ENCODE peak calls at places on chromosomes 4 and X, in nine cellular contexts. One of them, this sample, is unnamed. For H3K4me1 and H3K36me3, the result is how much of the 10 kb centered on the place peaks cover.

GRCh38 chrX:122187065-122187464 is 997.0 kb upstream of the GRIA3 start:
- DNase-seq in left lung: no peak
- DNase-seq in tibial nerve: no peak
- DNase-seq in BE2C: no peak
- DNase-seq in heart left ventricle: no peak
- DNase-seq in uterus: no peak
- DNase-seq in cardiac muscle cell: no peak
- DNase-seq in upper lobe of left lung: no peak
- DNase-seq in HCT116: no peak
- DNase-seq in this sample: no peak

GRCh38 chr4:140240237-140240636 is 86.3 kb upstream of the MAML3 start:
- DNase-seq in left lung: no peak
- DNase-seq in tibial nerve: no peak
- DNase-seq in BE2C: peak
- DNase-seq in heart left ventricle: no peak
- DNase-seq in uterus: no peak
- DNase-seq in cardiac muscle cell: no peak
- DNase-seq in upper lobe of left lung: no peak
- DNase-seq in HCT116: no peak
- DNase-seq in this sample: no peak

GRCh38 chr4:71389149-71389840 is 50.5 kb downstream of the SLC4A4 start:
- DNase-seq in left lung: no peak
- DNase-seq in tibial nerve: no peak
- DNase-seq in BE2C: no peak
- DNase-seq in heart left ventricle: no peak
- DNase-seq in uterus: no peak
- DNase-seq in cardiac muscle cell: no peak
- DNase-seq in upper lobe of left lung: no peak
- DNase-seq in HCT116: no peak
- DNase-seq in this sample: no peak

GRCh38 chr4:118997601-118998000 is 108.9 kb downstream of the SYNPO2 start:
- DNase-seq in left lung: no peak
- DNase-seq in tibial nerve: no peak
- DNase-seq in BE2C: no peak
- DNase-seq in heart left ventricle: no peak
- DNase-seq in uterus: no peak
- DNase-seq in cardiac muscle cell: peak
- DNase-seq in upper lobe of left lung: no peak
- DNase-seq in HCT116: no peak
- DNase-seq in this sample: no peak

GRCh38 chr4:41535911-41536361 is 2.0 kb upstream of the LIMCH1 start:
- DNase-seq in left lung: no peak
- DNase-seq in tibial nerve: no peak
- DNase-seq in BE2C: no peak
- DNase-seq in heart left ventricle: no peak
- DNase-seq in uterus: no peak
- DNase-seq in cardiac muscle cell: no peak
- DNase-seq in upper lobe of left lung: no peak
- DNase-seq in HCT116: no peak
- DNase-seq in this sample: no peak

GRCh38 chr4:42923431-42923830 is 30.9 kb downstream of the GRXCR1 start:
- DNase-seq in left lung: no peak
- DNase-seq in tibial nerve: no peak
- DNase-seq in BE2C: no peak
- DNase-seq in heart left ventricle: no peak
- DNase-seq in uterus: no peak
- DNase-seq in cardiac muscle cell: no peak
- DNase-seq in upper lobe of left lung: no peak
- DNase-seq in HCT116: no peak
- DNase-seq in this sample: no peak

GRCh38 chr4:1278336-1278670 is 11.4 kb upstream of the MAEA start:
- DNase-seq in left lung: no peak
- DNase-seq in tibial nerve: no peak
- DNase-seq in BE2C: no peak
- DNase-seq in heart left ventricle: no peak
- DNase-seq in uterus: no peak
- DNase-seq in cardiac muscle cell: no peak
- DNase-seq in upper lobe of left lung: no peak
- DNase-seq in HCT116: peak
- DNase-seq in this sample: no peak

GRCh38 chr4:30744957-30745640 is 24.9 kb downstream of the PCDH7 start:
- DNase-seq in left lung: no peak
- DNase-seq in tibial nerve: no peak
- DNase-seq in BE2C: no peak
- DNase-seq in heart left ventricle: no peak
- DNase-seq in uterus: no peak
- DNase-seq in cardiac muscle cell: peak
- DNase-seq in upper lobe of left lung: no peak
- DNase-seq in HCT116: no peak
- DNase-seq in this sample: no peak

GRCh38 chr4:140300271-140300970 is 73.0 kb upstream of the SCOC start:
- DNase-seq in left lung: no peak
- DNase-seq in tibial nerve: no peak
- DNase-seq in BE2C: no peak
- DNase-seq in heart left ventricle: peak
- DNase-seq in uterus: peak
- DNase-seq in cardiac muscle cell: no peak
- DNase-seq in upper lobe of left lung: no peak
- DNase-seq in HCT116: peak
- DNase-seq in this sample: peak

GRCh38 chr4:53013873-53014272 is 151.8 kb downstream of the RASL11B start:
- DNase-seq in left lung: no peak
- DNase-seq in tibial nerve: no peak
- DNase-seq in BE2C: no peak
- DNase-seq in heart left ventricle: no peak
- DNase-seq in uterus: no peak
- DNase-seq in cardiac muscle cell: no peak
- DNase-seq in upper lobe of left lung: no peak
- DNase-seq in HCT116: no peak
- DNase-seq in this sample: no peak

GRCh38 chr4:2261853-2262144 is at the start of gene MXD4:
- DNase-seq in left lung: no peak
- DNase-seq in tibial nerve: no peak
- DNase-seq in BE2C: no peak
- DNase-seq in heart left ventricle: no peak
- DNase-seq in uterus: no peak
- DNase-seq in cardiac muscle cell: no peak
- DNase-seq in upper lobe of left lung: no peak
- DNase-seq in HCT116: no peak
- DNase-seq in this sample: no peak

GRCh38 chr4:55906999-55907398 is 41.7 kb upstream of the CEP135 start:
- DNase-seq in left lung: no peak
- DNase-seq in tibial nerve: no peak
- DNase-seq in BE2C: no peak
- DNase-seq in heart left ventricle: no peak
- DNase-seq in uterus: no peak
- DNase-seq in cardiac muscle cell: no peak
- DNase-seq in upper lobe of left lung: no peak
- DNase-seq in HCT116: peak
- DNase-seq in this sample: no peak

GRCh38 chr4:24686866-24687672 is 102.7 kb upstream of the DHX15 start:
- DNase-seq in left lung: no peak
- DNase-seq in tibial nerve: peak
- DNase-seq in BE2C: peak
- DNase-seq in heart left ventricle: no peak
- DNase-seq in uterus: no peak
- DNase-seq in cardiac muscle cell: peak
- DNase-seq in upper lobe of left lung: no peak
- DNase-seq in HCT116: peak
- DNase-seq in this sample: no peak

GRCh38 chr4:665751-666435 is 8.2 kb downstream of the ATP5ME start:
- DNase-seq in left lung: no peak
- DNase-seq in tibial nerve: no peak
- DNase-seq in BE2C: no peak
- DNase-seq in heart left ventricle: peak
- DNase-seq in uterus: no peak
- DNase-seq in cardiac muscle cell: no peak
- DNase-seq in upper lobe of left lung: no peak
- DNase-seq in HCT116: no peak
- DNase-seq in this sample: no peak

GRCh38 chr4:78432896-78433295 is 118.7 kb upstream of the ANXA3 start:
- DNase-seq in left lung: no peak
- DNase-seq in tibial nerve: no peak
- DNase-seq in BE2C: no peak
- DNase-seq in heart left ventricle: no peak
- DNase-seq in uterus: no peak
- DNase-seq in cardiac muscle cell: peak
- DNase-seq in upper lobe of left lung: no peak
- DNase-seq in HCT116: no peak
- DNase-seq in this sample: no peak

GRCh38 chr4:73780834-73781233 is 40.5 kb downstream of the CXCL8 start:
- DNase-seq in left lung: no peak
- DNase-seq in tibial nerve: no peak
- DNase-seq in BE2C: no peak
- DNase-seq in heart left ventricle: no peak
- DNase-seq in uterus: no peak
- DNase-seq in cardiac muscle cell: no peak
- DNase-seq in upper lobe of left lung: no peak
- DNase-seq in HCT116: no peak
- DNase-seq in this sample: no peak

DNA sequence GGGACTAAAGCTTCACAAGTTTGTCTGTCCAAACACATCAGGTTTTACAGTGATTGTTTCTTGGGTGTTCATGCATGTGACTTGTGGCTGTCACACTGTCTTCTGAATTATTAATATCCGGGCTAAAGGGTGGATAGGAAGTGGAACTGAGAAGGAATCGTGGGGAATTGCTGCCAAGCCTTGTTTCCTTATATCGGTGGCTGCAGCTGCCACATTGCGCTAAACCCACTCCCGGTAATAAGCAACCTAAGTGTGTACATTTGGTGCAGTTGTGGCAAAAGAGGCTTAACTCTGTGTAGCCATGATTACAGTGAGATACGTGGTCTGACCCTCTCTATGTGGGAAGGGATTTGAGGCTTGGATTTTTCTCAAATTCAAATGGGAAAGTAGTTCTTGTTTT is 30.7 kb downstream of the SEPTIN11 start:
- DNase-seq in left lung: no peak
- DNase-seq in tibial nerve: no peak
- DNase-seq in BE2C: no peak
- DNase-seq in heart left ventricle: no peak
- DNase-seq in uterus: no peak
- DNase-seq in cardiac muscle cell: no peak
- DNase-seq in upper lobe of left lung: no peak
- DNase-seq in HCT116: no peak
- DNase-seq in this sample: no peak
- H3K4me1 ChIP-seq in left lung: under half
- H3K4me1 ChIP-seq in tibial nerve: under half
- H3K4me1 ChIP-seq in BE2C: under half
- H3K4me1 ChIP-seq in heart left ventricle: under half
- H3K4me1 ChIP-seq in uterus: under half
- H3K4me1 ChIP-seq in cardiac muscle cell: under half
- H3K4me1 ChIP-seq in upper lobe of left lung: under half
- H3K4me1 ChIP-seq in HCT116: under half
- H3K4me1 ChIP-seq in this sample: half or more

DNA sequence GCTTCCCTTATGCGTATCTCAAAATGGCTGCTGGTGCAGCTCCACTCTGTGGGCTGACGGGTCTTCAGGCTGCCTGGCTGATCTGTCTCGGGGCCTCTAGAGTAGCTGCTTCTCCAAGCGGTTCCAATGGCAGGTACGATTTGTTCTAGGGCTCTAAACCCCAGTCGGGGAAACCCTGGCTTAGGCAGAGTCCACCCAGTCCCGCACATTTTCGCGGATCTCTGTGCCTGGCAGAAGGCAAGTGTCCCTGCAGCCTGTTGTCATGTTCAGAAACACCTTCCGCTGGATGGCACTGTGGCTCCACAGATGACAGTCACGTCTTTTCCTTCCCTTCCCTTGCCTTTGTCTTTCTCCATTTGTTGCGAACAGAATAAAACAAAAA is 54.4 kb downstream of the NBDY start:
- DNase-seq in left lung: peak
- DNase-seq in tibial nerve: no peak
- DNase-seq in BE2C: no peak
- DNase-seq in heart left ventricle: peak
- DNase-seq in uterus: peak
- DNase-seq in cardiac muscle cell: no peak
- DNase-seq in upper lobe of left lung: peak
- DNase-seq in HCT116: no peak
- DNase-seq in this sample: no peak
- H3K4me3 ChIP-seq in left lung: peak
- H3K4me3 ChIP-seq in tibial nerve: no peak
- H3K4me3 ChIP-seq in BE2C: no peak
- H3K4me3 ChIP-seq in heart left ventricle: peak
- H3K4me3 ChIP-seq in uterus: peak
- H3K4me3 ChIP-seq in cardiac muscle cell: no peak
- H3K4me3 ChIP-seq in upper lobe of left lung: no peak
- H3K4me3 ChIP-seq in HCT116: no peak
- H3K4me3 ChIP-seq in this sample: no peak

DNA sequence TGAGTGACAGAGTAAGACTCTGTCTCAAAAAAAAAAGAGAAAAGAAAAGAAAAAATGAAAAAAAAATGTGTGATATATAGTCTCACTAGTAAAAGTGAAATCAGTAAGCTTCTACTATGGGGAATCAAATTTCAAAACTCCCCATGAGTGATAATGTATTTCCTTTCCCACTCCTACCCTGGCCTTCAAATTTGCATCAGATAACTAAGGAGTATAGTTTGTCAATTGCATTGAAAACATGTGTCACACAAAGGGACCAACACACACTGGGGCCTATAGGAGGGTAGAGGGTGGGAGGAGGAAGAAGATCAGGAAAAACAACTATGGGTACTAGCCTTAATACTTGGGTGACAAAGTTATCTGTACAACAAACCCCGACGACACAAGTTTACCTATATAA is 118.4 kb downstream of the TSPAN7 start:
- DNase-seq in left lung: no peak
- DNase-seq in tibial nerve: no peak
- DNase-seq in BE2C: no peak
- DNase-seq in heart left ventricle: no peak
- DNase-seq in uterus: no peak
- DNase-seq in cardiac muscle cell: no peak
- DNase-seq in upper lobe of left lung: no peak
- DNase-seq in HCT116: no peak
- DNase-seq in this sample: no peak
- H3K36me3 ChIP-seq in left lung: under half
- H3K36me3 ChIP-seq in tibial nerve: under half
- H3K36me3 ChIP-seq in BE2C: under half
- H3K36me3 ChIP-seq in heart left ventricle: under half
- H3K36me3 ChIP-seq in uterus: under half
- H3K36me3 ChIP-seq in cardiac muscle cell: under half
- H3K36me3 ChIP-seq in upper lobe of left lung: under half
- H3K36me3 ChIP-seq in HCT116: under half
- H3K36me3 ChIP-seq in this sample: under half

DNA sequence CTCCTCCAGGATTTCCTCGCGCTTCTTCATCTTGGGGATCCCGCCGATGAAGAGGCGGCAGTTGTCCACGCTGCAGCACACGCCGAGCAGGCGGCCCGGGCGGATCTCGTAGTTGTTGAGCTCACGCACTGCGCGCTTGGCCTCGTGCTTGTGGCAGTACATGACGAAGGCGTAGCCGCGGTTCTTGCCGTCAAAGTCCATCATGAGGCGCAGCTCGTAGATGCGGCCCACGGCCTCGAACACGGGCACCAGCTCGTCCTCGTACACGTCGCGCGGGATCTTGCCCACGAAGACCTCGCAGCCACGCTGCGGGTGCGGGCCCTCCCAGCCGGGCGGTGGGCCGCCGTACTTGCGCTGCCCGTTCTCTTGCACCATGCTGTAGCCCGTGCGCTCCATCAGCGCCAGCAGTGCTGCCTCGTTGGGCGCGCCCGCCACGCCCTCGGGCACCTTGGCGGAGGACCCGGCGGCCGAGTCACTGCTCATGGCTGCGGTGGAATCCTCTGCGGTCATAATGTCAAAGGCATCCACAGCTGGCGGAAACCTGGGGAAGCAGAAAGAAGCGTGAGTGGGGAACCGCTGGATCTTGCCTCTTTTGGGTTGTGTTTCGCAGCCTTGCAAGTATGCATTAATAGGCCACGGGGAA is 103.4 kb downstream of the CHRNA9 start:
- DNase-seq in left lung: no peak
- DNase-seq in tibial nerve: no peak
- DNase-seq in BE2C: no peak
- DNase-seq in heart left ventricle: no peak
- DNase-seq in uterus: no peak
- DNase-seq in cardiac muscle cell: no peak
- DNase-seq in upper lobe of left lung: no peak
- DNase-seq in HCT116: no peak
- DNase-seq in this sample: no peak
- H3K4me1 ChIP-seq in left lung: under half
- H3K4me1 ChIP-seq in tibial nerve: under half
- H3K4me1 ChIP-seq in BE2C: under half
- H3K4me1 ChIP-seq in heart left ventricle: under half
- H3K4me1 ChIP-seq in uterus: under half
- H3K4me1 ChIP-seq in cardiac muscle cell: under half
- H3K4me1 ChIP-seq in upper lobe of left lung: under half
- H3K4me1 ChIP-seq in HCT116: under half
- H3K4me1 ChIP-seq in this sample: under half

This sample was measured in SJSA1.